ENCODE peak calls at places on chromosome 1, in five cellular contexts. Y is ovary, T is AG10803, I is KG1, F is upper lobe of right lung. H is an unnamed sample.

GRCh38 chr1:38608202-38608864 is 251.2 kb downstream of the RRAGC start:
- DNase-seq in Y (no peak), F (no peak), I (no peak), T (no peak), H (peak)

GRCh38 chr1:162908780-162909179 is 47.8 kb upstream of the CCDC190 start:
- DNase-seq in Y (no peak), T (peak), I (no peak), F (no peak), H (peak)

GRCh38 chr1:66540434-66541032 is 6.6 kb downstream of the SGIP1 start:
- DNase-seq in I (no peak), Y (no peak), F (no peak), T (peak), H (no peak)

GRCh38 chr1:110063781-110064180 is 6.7 kb downstream of the ALX3 start:
- DNase-seq in Y (no peak), I (no peak), F (no peak), T (no peak), H (no peak)

GRCh38 chr1:110040548-110040947 is 6.1 kb downstream of the STRIP1 start:
- DNase-seq in I (no peak), F (no peak), T (no peak), Y (no peak), H (no peak)

GRCh38 chr1:91682882-91683597 is 182.4 kb downstream of the CDC7 start:
- DNase-seq in F (no peak), T (no peak), I (no peak), Y (no peak), H (no peak)

GRCh38 chr1:246306415-246307037 is 200.6 kb downstream of the SMYD3 start:
- DNase-seq in I (no peak), T (no peak), Y (no peak), F (no peak), H (no peak)

GRCh38 chr1:23673086-23673813 is 18.4 kb upstream of the RPL11 start:
- DNase-seq in T (peak), Y (no peak), I (no peak), F (no peak), H (peak)

GRCh38 chr1:234943801-234944402 is 184.7 kb downstream of the TOMM20 start:
- DNase-seq in F (no peak), Y (no peak), T (no peak), I (no peak), H (no peak)